ENCODE peak calls at places on chromosomes 12 and 14, in four cellular contexts. M is GM13976, D is A549, J is WTC11. E is an unnamed sample.

GRCh38 chr14:77406086-77406485 is 17.2 kb downstream of the NOXRED1 start:
- DNase-seq in M (no peak), D (no peak), J (no peak), E (no peak)

GRCh38 chr12:118042091-118042490 is 18.9 kb downstream of the WSB2 start:
- DNase-seq in M (no peak), D (no peak), J (no peak), E (no peak)

GRCh38 chr12:116784238-116784612 is 46.1 kb downstream of the RNFT2 start:
- DNase-seq in M (no peak), D (peak; percentile 55), J (no peak), E (no peak)

GRCh38 chr14:64725360-64725815 is 21.2 kb downstream of the PLEKHG3 start:
- DNase-seq in M (no peak), D (no peak), J (no peak), E (no peak)

GRCh38 chr12:91406920-91407341 is 224.3 kb upstream of the DCN start:
- DNase-seq in M (peak; percentile 3), D (peak; percentile 20), J (no peak), E (no peak)

GRCh38 chr14:80202888-80203562 is 8.3 kb downstream of the DIO2 start:
- DNase-seq in M (peak; percentile 12), D (no peak), J (peak; percentile 83), E (no peak)

GRCh38 chr14:44945264-44945663 is 16.5 kb downstream of the KLHL28 start:
- DNase-seq in M (no peak), D (no peak), J (no peak), E (no peak)

GRCh38 chr12:1796515-1797010 is 23.8 kb upstream of the LRTM2 start:
- DNase-seq in M (peak; percentile 69), D (no peak), J (no peak), E (peak; percentile 22)

GRCh38 chr14:22918519-22918808 is 485 bp downstream of the RBM23 start:
- DNase-seq in M (peak; percentile 44), D (no peak), J (peak; percentile 20), E (no peak)

GRCh38 chr12:125431516-125431915 is 366.3 kb downstream of the AACS start:
- DNase-seq in M (no peak), D (no peak), J (no peak), E (no peak)

DNA sequence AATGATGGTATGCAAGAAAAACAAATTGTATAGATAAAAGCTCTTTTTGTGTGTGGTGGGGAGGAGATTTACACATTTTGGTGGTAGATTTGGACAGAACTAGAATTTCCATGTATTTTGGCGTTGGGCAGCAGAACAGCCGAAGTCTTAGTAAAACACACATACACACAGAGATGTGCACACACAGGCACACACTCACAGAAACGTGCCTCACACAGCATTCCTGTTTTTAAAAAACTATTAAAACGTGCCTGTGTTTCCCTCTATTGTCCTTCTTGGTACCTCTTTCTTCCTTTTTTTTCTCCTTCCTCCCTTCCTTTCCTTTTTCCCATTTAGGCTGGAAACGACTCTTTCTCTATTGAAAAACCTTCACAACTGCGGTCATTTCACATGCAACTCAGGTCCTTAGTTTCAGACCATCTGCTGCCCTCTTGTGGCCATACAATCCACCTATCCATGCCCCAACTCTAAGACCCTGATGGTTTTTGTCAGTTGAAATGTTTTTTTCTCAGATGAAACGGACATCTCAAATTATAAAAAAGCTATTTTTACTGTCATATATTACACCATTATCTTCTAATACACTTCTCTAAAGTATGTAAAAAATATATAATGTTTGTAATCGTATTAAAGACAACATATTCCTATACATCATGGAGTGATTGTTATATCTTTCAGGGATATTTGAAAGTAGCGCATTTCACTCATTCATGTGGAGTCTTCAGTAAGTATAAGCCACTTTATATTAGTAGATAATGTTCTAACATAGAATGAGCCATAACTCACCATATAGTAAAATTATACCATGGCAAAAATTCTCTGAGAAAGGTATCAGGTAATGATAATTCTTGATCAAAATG is 386.7 kb upstream of the NOVA1 start:
- DNase-seq in M (no peak), D (no peak), J (peak; percentile 70), E (peak; percentile 62)
- TF ChIP-seq CTCF in M (peak; percentile 28), D (peak; percentile 81), J (peak; percentile 41), E (no peak)

GRCh38 chr12:49025463-49025862 is 6.9 kb upstream of the PRKAG1 start:
- DNase-seq in M (no peak), D (no peak), J (no peak), E (no peak)

GRCh38 chr12:49026101-49026500 is 7.5 kb upstream of the PRKAG1 start:
- DNase-seq in M (no peak), D (no peak), J (no peak), E (no peak)

GRCh38 chr12:49022558-49023178 is 4.1 kb upstream of the PRKAG1 start:
- DNase-seq in M (no peak), D (no peak), J (no peak), E (no peak)

GRCh38 chr12:49024543-49024942 is 6.0 kb upstream of the PRKAG1 start:
- DNase-seq in M (no peak), D (no peak), J (no peak), E (no peak)

GRCh38 chr12:49023812-49024211 is 5.2 kb upstream of the PRKAG1 start:
- DNase-seq in M (no peak), D (no peak), J (no peak), E (no peak)
- TF ChIP-seq CTCF in M (no peak), D (no peak), J (no peak), E (no peak)

DNA sequence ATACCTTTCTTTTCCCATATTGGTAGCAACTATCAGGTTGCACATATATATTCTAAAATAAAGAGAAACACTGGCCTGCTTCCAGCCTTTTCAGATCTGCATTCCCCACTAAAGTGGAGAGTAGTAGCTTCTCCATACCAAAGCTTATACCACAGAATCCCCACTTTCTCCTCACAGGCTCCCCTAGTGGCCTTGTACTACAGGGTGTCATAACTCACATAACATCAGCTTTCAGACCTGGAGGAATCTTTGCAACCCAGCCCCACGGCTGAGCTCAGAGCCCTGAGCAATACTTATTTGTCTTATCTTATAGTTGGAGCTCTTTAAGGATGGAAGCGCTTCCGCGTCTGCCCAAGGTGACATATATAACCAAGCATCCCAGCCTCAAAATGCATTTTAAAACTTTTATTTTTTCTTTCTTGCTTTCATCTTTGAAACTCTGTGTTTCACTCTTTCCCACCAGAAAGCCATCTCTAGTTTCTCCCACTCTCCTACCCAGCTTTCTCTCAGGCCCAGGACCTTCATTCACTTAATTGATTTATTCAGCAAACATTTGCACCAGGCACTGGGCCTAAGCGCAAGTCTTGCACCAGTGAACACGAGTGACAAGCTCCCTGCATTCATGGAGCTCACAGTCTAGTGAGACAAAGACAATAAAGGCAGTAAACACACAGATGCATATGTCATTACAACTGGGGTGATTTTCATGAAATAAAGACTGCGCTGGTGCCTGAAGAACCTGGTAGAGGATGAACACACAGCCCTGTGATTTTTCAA is 254.7 kb downstream of the IPO8 start:
- DNase-seq in M (no peak), D (peak; percentile 28), J (peak; percentile 52), E (no peak)
- TF ChIP-seq CTCF in M (no peak), D (no peak), J (no peak), E (no peak)

DNA sequence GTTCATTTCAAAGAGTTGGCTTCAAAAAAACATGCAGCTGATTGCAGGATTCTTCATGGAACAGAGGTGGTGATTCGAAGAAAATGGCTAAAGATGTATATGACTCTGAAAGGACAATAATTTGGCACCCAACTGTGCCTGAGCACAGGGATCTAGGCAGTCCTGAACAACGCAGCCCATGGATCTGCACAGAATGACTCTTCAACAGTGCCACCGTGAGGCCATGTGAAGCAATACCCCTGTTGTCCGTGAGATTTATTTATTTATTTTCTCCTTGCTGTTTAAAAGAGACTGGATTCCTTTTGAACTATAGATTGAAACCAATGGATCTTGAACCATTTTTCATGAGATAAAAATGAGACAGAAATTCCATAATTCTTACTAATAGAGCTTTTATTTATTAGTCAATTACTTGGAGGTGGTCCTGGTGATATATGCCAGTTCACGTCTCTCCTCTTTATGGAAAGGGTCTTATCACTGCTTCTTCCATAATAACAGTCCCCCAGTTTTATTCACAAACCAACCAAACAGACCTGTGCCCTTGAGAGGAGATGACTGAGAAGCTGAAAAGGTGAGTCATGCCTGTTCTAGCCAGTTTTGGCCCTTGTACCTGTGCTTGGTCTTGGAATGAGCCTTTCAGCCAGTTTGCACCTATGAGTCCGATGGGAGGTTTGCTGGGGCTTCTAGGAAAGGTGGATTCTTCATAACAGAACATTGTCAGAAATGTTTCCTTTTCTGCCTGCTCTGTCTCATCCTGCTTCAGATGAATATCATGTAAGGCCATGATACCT is 1598.3 kb downstream of the AACS start:
- DNase-seq in M (no peak), D (peak; percentile 8), J (no peak), E (no peak)
- TF ChIP-seq CTCF in M (peak; percentile 6), D (no peak), J (no peak), E (no peak)

GRCh38 chr14:97106166-97106565 is 309.0 kb downstream of the VRK1 start:
- DNase-seq in M (peak; percentile 12), D (no peak), J (no peak), E (no peak)
- TF ChIP-seq CTCF in M (no peak), D (no peak), J (no peak), E (no peak)

GRCh38 chr14:57378661-57379060 is 11.7 kb upstream of the NAA30 start:
- DNase-seq in M (no peak), D (no peak), J (no peak), E (no peak)
- TF ChIP-seq CTCF in M (no peak), D (peak; percentile 44), J (no peak), E (no peak)

GRCh38 chr14:27668531-27668930 is 1070.7 kb upstream of the NOVA1 start:
- DNase-seq in M (no peak), D (no peak), J (no peak), E (no peak)

DNA sequence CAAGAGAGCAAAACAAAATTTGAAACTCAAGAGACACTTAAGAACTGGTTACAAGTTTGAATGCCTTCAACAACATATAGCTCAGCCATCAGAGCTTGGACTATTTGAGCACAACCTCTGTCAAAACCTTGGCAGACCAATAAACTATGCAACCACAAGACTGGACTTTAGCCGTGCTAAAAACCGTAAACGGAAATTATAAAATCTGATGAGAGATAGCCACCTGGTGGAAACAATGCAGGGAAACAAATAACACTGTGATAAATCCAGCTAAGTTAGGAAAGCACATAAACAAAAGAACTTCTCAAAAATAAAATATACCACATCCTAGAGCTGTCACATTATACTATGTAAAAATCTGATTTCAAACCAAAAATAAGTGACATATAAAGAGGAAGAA is 1074.2 kb upstream of the NOVA1 start:
- DNase-seq in M (no peak), D (no peak), J (no peak), E (no peak)
- TF ChIP-seq CTCF in M (no peak), D (no peak), J (no peak), E (no peak)

GRCh38 chr12:67268896-67269631 is at the start of gene CAND1:
- DNase-seq in M (peak; percentile 93), D (peak; percentile 95), J (peak; percentile 85), E (peak; percentile 91)
- TF ChIP-seq CTCF in M (peak; percentile 13), D (peak; percentile 6), J (no peak), E (no peak)